ENCODE peak calls at places on chromosomes 13 and 19, in ten cellular contexts. I is ascending aorta, W is body of pancreas, P is HL-60, D is NCI-H2081 treated with DMSO at 0.1 percent for 48 hours, B is astrocyte of the hippocampus, L is A549, M is GDM1, Y is GM23248, N is T-helper 17 cell. E is an unnamed sample.

GRCh38 chr19:22620912-22621311 is 13.2 kb upstream of the ZNF492 start:
- DNase-seq in I (no peak), W (no peak), P (no peak), D (no peak), B (no peak), L (no peak), M (no peak), Y (no peak), N (no peak), E (no peak)

GRCh38 chr19:55206664-55207500 is 2.4 kb downstream of the PTPRH start:
- DNase-seq in I (peak), W (peak), P (no peak), D (no peak), B (peak), L (peak), M (peak), Y (peak), N (no peak), E (peak)

GRCh38 chr19:49704888-49705642 is 14.1 kb downstream of the CPT1C start:
- DNase-seq in I (no peak), W (no peak), P (no peak), D (no peak), B (no peak), L (no peak), M (no peak), Y (no peak), N (no peak), E (no peak)

GRCh38 chr13:102626928-102627327 is 30.1 kb downstream of the TPP2 start:
- DNase-seq in I (no peak), W (no peak), P (no peak), D (no peak), B (no peak), L (no peak), M (no peak), Y (no peak), N (no peak), E (no peak)

GRCh38 chr19:10975374-10976036 is 14.7 kb downstream of the SMARCA4 start:
- DNase-seq in I (no peak), W (peak), P (no peak), D (no peak), B (peak), L (no peak), M (no peak), Y (peak), N (no peak), E (peak)

GRCh38 chr13:100347941-100348340 is 240.6 kb downstream of the GGACT start:
- DNase-seq in I (no peak), W (no peak), P (no peak), D (no peak), B (peak), L (peak), M (no peak), Y (no peak), N (no peak), E (no peak)

GRCh38 chr19:2462635-2463421 is 6.1 kb upstream of the LMNB2 start:
- DNase-seq in I (no peak), W (peak), P (no peak), D (no peak), B (peak), L (peak), M (no peak), Y (peak), N (no peak), E (peak)

GRCh38 chr19:57348136-57348535 is 2.9 kb upstream of the ZNF304 start:
- DNase-seq in I (no peak), W (no peak), P (no peak), D (no peak), B (no peak), L (no peak), M (no peak), Y (peak), N (no peak), E (no peak)

GRCh38 chr13:113001251-113002140 is 32.5 kb downstream of the MCF2L start:
- DNase-seq in I (no peak), W (peak), P (no peak), D (peak), B (peak), L (no peak), M (no peak), Y (peak), N (no peak), E (no peak)

GRCh38 chr19:29378543-29379105 is 147.2 kb upstream of the VSTM2B start:
- DNase-seq in I (no peak), W (no peak), P (no peak), D (no peak), B (no peak), L (no peak), M (no peak), Y (no peak), N (no peak), E (no peak)

GRCh38 chr13:44199627-44200207 is 173.9 kb upstream of the SERP2 start:
- DNase-seq in I (no peak), W (peak), P (no peak), D (peak), B (no peak), L (no peak), M (no peak), Y (no peak), N (no peak), E (no peak)

GRCh38 chr19:2064788-2065524 is 13.9 kb upstream of the MKNK2 start:
- DNase-seq in I (no peak), W (peak), P (no peak), D (no peak), B (no peak), L (no peak), M (no peak), Y (peak), N (no peak), E (no peak)

GRCh38 chr19:49894879-49895565 is 1.7 kb downstream of the IL4I1 start:
- DNase-seq in I (no peak), W (no peak), P (no peak), D (no peak), B (no peak), L (no peak), M (no peak), Y (no peak), N (peak), E (no peak)